ENCODE peak calls at places on chromosome 10, in six cellular contexts. H is stomach, P is right cardiac atrium, Y is Karpas-422, G is epithelial cell of prostate, R is tibial artery. K is an unnamed sample.

GRCh38 chr10:124917168-124917938 is 24.6 kb upstream of the ZRANB1 start:
- DNase-seq in H (peak), G (no peak), Y (peak), P (peak), R (peak), K (peak)

GRCh38 chr10:133308431-133309110 is at the start of the genes TUBGCP2 and ZNF511:
- DNase-seq in R (peak), Y (peak), P (peak), G (no peak), H (peak), K (peak)

GRCh38 chr10:16828114-16828568 is 10.9 kb upstream of the RSU1 start:
- DNase-seq in R (peak), P (peak), G (no peak), H (peak), Y (peak), K (peak)

GRCh38 chr10:114879541-114880158 is 58.1 kb downstream of the FHIP2A start:
- DNase-seq in H (no peak), Y (peak), R (no peak), G (no peak), P (no peak), K (no peak)

GRCh38 chr10:3095373-3096139 is 28.2 kb downstream of the PFKP start:
- DNase-seq in G (peak), Y (no peak), R (peak), H (no peak), P (no peak), K (peak)

GRCh38 chr10:49205206-49205605 is 17.0 kb upstream of the TMEM273 start:
- DNase-seq in H (no peak), R (no peak), Y (no peak), G (no peak), P (no peak), K (no peak)

GRCh38 chr10:77531441-77532001 is 106.1 kb downstream of the KCNMA1 start:
- DNase-seq in Y (peak), H (no peak), P (peak), G (peak), R (peak), K (peak)

GRCh38 chr10:104273899-104274575 is 5.1 kb downstream of the GSTO2 start:
- DNase-seq in G (no peak), P (no peak), Y (no peak), R (no peak), H (no peak), K (no peak)

GRCh38 chr10:132407846-132408278 is 10.9 kb downstream of the PWWP2B start:
- DNase-seq in P (no peak), G (peak), H (peak), Y (no peak), R (no peak), K (peak)

GRCh38 chr10:124708922-124709520 is 35.2 kb downstream of the FAM53B start:
- DNase-seq in G (no peak), P (no peak), R (no peak), H (no peak), Y (no peak), K (no peak)

GRCh38 chr10:18501198-18501597 is 150.2 kb downstream of the NSUN6 start:
- DNase-seq in G (no peak), P (no peak), Y (no peak), R (no peak), H (no peak), K (no peak)

DNA sequence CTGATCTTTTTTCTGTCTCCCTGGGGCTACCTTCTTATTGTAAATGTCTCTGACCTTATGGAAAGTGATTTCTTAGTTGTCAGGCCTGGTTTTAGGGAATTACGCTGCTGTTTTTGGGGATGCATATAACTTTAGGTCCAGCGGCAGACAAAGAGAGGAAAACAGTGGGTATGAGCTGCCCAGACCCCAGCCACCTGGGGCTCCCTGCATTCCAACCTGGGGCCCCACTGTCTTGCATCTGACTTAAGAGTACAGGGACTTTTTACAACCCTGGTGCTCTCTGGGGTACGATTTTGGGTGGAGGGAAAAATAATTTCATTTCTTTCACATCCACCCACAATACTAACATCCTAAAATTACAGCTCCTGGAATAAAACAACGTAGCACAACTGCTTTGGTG is 119.4 kb downstream of the PRPF18 start:
- DNase-seq in P (no peak), G (no peak), R (no peak), Y (no peak), H (no peak), K (no peak)
- H3K27ac ChIP-seq in P (no peak), G (no peak), R (no peak), Y (no peak), H (no peak), K (peak)

GRCh38 chr10:15672469-15672868 is 47.3 kb downstream of the ITGA8 start:
- DNase-seq in Y (no peak), G (no peak), R (no peak), P (no peak), H (no peak), K (no peak)
- H3K27ac ChIP-seq in Y (no peak), G (no peak), R (no peak), P (no peak), H (no peak), K (no peak)

DNA sequence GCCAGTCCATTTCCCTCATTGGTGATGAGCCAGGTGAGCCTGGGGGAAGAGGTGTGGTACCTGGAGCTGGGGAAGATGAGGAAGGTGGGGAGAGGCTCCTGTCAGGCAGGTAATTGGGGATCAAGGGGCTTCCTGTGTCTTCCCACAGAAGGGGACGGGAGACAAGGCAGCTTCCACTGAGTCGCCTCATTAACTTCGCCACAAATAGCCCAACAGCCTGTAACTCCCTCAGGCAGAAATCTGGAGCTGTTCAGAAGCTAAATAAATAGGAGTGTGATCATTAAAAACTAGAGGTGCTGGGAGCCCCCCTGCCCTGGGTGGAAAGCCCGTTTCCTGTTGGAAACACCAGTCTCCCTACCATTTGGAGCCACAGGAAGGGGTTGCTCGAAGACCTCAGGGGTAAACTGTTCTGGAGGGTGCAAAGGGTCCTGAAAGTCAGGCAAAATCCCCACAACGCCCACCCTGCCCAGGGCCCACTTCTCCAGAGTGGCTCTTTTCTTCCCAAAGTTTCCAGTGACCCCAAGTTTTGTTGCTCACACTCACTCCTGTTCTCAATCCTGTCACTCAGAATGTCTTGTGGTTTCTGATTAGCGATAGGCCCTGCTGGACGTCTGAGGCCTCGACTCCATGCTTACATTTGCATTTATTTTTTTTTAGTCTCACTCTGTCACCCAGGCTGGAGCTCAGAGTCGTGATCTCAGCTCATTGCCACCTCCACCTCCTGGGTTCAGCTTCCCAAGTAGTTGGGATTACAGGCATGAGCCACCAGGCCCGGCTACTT is 25.7 kb downstream of the UNC5B start:
- DNase-seq in G (no peak), Y (no peak), R (no peak), P (no peak), H (no peak), K (no peak)
- H3K27ac ChIP-seq in G (no peak), Y (no peak), R (no peak), P (no peak), H (no peak), K (no peak)

DNA sequence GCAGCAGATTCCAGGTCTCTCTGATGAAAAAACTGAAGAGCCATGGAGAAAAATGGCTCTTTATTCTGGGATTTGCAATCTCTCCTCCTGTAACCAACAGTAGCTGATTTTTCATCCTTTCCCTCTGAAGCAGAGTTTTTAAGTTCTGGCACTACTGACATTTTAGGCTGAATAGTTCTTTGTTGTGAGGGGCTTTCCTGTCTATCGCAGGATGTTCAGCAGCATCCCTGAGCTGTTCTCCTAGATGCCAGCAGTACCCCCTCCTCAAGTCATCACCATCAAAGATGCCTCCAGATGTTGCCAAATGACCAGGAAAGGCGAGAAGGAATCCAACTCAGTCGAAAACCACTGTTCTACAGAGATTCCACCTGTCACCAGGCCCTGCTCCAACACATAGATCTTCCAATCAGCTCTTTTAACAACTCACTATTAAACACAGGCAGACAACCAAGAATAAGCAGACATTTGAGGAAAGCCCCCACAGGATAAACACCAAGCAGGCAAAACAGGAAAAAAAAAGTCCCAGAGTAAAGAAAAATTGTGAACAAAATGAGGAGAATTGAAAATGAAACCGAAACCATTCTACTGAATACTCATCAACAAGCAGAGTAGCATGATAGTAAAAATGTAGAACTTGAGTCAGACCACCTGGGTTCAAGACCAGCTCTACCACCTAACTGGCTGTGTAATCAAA is 124.8 kb downstream of the MPP7 start:
- DNase-seq in Y (no peak), P (no peak), G (no peak), H (no peak), R (no peak), K (no peak)
- H3K27ac ChIP-seq in Y (no peak), P (no peak), G (no peak), H (no peak), R (peak), K (peak)

GRCh38 chr10:22875584-22875983 is 52.3 kb upstream of the ARMC3 start:
- DNase-seq in P (no peak), Y (no peak), G (no peak), H (no peak), R (no peak), K (no peak)
- H3K27ac ChIP-seq in P (no peak), Y (no peak), G (no peak), H (no peak), R (no peak), K (no peak)

GRCh38 chr10:95478185-95478584 is 83.0 kb downstream of the SORBS1 start:
- DNase-seq in G (no peak), Y (no peak), R (no peak), P (no peak), H (no peak), K (no peak)
- H3K27ac ChIP-seq in G (no peak), Y (no peak), R (peak), P (peak), H (peak), K (peak)

GRCh38 chr10:126549326-126549725 is 121.2 kb downstream of the C10orf90 start:
- DNase-seq in G (no peak), P (no peak), Y (no peak), R (no peak), H (no peak), K (no peak)

DNA sequence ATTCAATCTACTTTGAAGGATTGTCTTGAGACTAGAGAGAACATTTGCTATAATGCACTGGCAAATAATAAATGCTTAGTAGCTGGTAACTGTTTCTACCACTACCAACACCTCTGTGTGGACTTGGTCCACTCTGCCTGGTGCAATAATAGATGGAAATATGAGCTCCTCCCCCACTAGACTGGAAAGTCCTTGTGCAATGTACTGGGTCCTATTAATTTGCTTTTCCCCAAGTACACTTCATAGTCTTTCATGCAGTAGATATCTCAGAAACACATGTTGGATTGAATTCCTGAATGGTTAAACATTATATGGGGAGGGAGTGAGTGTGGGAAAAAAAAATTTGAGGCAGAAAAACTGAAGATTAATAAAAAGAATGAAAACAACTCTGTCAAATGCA is 119.3 kb downstream of the C10orf90 start:
- DNase-seq in P (no peak), Y (no peak), G (no peak), H (no peak), R (no peak), K (no peak)
- H3K27ac ChIP-seq in P (no peak), Y (no peak), G (no peak), H (no peak), R (no peak), K (no peak)

K was measured in sigmoid colon.